ENCODE peak calls at places on chromosome 12, in five cellular contexts. W is astrocyte of the spinal cord, L is stromal cell of bone marrow, H is germinal center, X is C1 segment of cervical spinal cord. P is an unnamed sample.

GRCh38 chr12:104793280-104793679 is 164.8 kb downstream of the SLC41A2 start:
- DNase-seq in L (peak), X (no peak), H (no peak), W (peak), P (no peak)

GRCh38 chr12:113096675-113097461 is 38.7 kb downstream of the RASAL1 start:
- DNase-seq in W (no peak), X (no peak), L (no peak), H (no peak), P (no peak)

GRCh38 chr12:19154696-19155095 is 25.2 kb downstream of the PLEKHA5 start:
- DNase-seq in H (no peak), X (no peak), W (no peak), L (no peak), P (no peak)

GRCh38 chr12:4153343-4153892 is 120.1 kb upstream of the CCND2 start:
- DNase-seq in W (no peak), X (no peak), L (no peak), H (no peak), P (peak)

GRCh38 chr12:76720068-76720467 is 43.8 kb upstream of the ZDHHC17 start:
- DNase-seq in H (no peak), L (no peak), X (no peak), W (peak), P (no peak)

GRCh38 chr12:587551-588322 is 75.5 kb downstream of the NINJ2 start:
- DNase-seq in W (no peak), X (no peak), L (no peak), H (no peak), P (no peak)

GRCh38 chr12:111209779-111210178 is 159.1 kb downstream of the PHETA1 start:
- DNase-seq in L (no peak), H (no peak), X (no peak), W (no peak), P (no peak)

GRCh38 chr12:27081668-27082091 is 698 bp downstream of the C12orf71 start:
- DNase-seq in X (no peak), L (peak), H (no peak), W (no peak), P (no peak)

GRCh38 chr12:122874081-122874480 is 21.8 kb downstream of the VPS37B start:
- DNase-seq in H (no peak), W (no peak), X (no peak), L (no peak), P (no peak)

GRCh38 chr12:119154435-119154818 is 24.3 kb upstream of the HSPB8 start:
- DNase-seq in W (no peak), H (no peak), L (no peak), X (no peak), P (no peak)

GRCh38 chr12:128015276-128015675 is 251.7 kb upstream of the TMEM132C start:
- DNase-seq in H (no peak), X (no peak), L (no peak), W (no peak), P (no peak)